ENCODE peak calls at places on chromosomes 4 and X, in six cellular contexts. T is right lobe of liver; A is A549; C is spleen; Q is IMR-90; F is CD8-positive, alpha-beta T cell. V is an unnamed sample. For H3K4me1, the result is how much of the 10 kb centered on the place peaks cover.

GRCh38 chr4:156571146-156571545 is 400.5 kb downstream of the PDGFC start:
- DNase-seq in C (peak), T (no peak), A (no peak), Q (no peak), F (no peak), V (no peak)

GRCh38 chrX:110374544-110374943 is 15.9 kb downstream of the RTL9 start:
- DNase-seq in C (no peak), F (no peak), Q (no peak), T (no peak), A (no peak), V (no peak)

GRCh38 chr4:80184053-80184790 is 13.1 kb upstream of the PRDM8 start:
- DNase-seq in F (peak), C (peak), T (peak), Q (peak), A (peak), V (peak)

GRCh38 chr4:169854090-169854489 is 96.3 kb upstream of the HPF1 start:
- DNase-seq in F (no peak), Q (no peak), T (no peak), A (no peak), C (no peak), V (no peak)

GRCh38 chrX:103360916-103361315 is 4.6 kb downstream of the TCEAL9 start:
- DNase-seq in F (no peak), A (no peak), T (no peak), C (no peak), Q (no peak), V (no peak)

GRCh38 chrX:110310896-110311295 is 7.0 kb downstream of the AMMECR1 start:
- DNase-seq in Q (no peak), T (no peak), A (no peak), C (no peak), F (no peak), V (no peak)

GRCh38 chrX:120774611-120775010 is 101.1 kb downstream of the CT47B1 start:
- DNase-seq in Q (no peak), F (no peak), T (no peak), A (no peak), C (no peak), V (no peak)

GRCh38 chr4:175807596-175807995 is 4.5 kb downstream of the GPM6A start:
- DNase-seq in C (no peak), A (no peak), T (no peak), Q (no peak), F (no peak), V (no peak)

GRCh38 chr4:156773648-156774357 is 197.8 kb downstream of the PDGFC start:
- DNase-seq in F (no peak), C (no peak), T (no peak), Q (peak), A (peak), V (no peak)

GRCh38 chr4:139554726-139555072 is 1.3 kb downstream of the SETD7 start:
- DNase-seq in F (no peak), C (no peak), A (no peak), T (no peak), Q (no peak), V (no peak)

GRCh38 chr4:139553751-139554670 is 2.0 kb downstream of the SETD7 start:
- DNase-seq in A (no peak), F (no peak), Q (no peak), C (no peak), T (no peak), V (no peak)

GRCh38 chr4:139550724-139551429 is 5.1 kb downstream of the SETD7 start:
- DNase-seq in C (no peak), A (no peak), Q (peak), F (no peak), T (no peak), V (no peak)

GRCh38 chr4:139552908-139553307 is 3.1 kb downstream of the SETD7 start:
- DNase-seq in F (no peak), T (no peak), A (no peak), C (no peak), Q (no peak), V (no peak)

DNA sequence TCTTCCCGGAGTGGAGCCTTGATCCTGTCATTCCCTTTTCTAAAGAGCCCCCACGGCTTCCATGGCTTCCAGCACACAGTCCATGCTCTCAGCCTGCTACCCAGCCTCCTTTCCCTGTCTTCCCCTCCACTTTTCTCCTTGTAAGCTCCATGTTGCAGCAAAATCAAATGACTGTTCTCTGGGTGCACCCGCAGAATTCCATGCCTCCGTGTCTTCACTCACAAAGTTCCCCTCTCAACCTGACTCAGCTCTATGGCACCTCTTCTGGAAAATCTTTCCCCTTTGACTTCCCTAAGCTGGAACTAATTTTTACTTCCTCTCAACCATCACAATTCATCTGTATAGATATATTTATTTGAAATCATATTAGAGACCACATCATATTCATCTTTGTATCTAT is 3.5 kb downstream of the SETD7 start:
- DNase-seq in A (no peak), F (no peak), C (no peak), Q (peak), T (no peak), V (no peak)
- H3K4me3 ChIP-seq in A (no peak), F (no peak), C (no peak), Q (no peak), T (no peak), V (no peak)

DNA sequence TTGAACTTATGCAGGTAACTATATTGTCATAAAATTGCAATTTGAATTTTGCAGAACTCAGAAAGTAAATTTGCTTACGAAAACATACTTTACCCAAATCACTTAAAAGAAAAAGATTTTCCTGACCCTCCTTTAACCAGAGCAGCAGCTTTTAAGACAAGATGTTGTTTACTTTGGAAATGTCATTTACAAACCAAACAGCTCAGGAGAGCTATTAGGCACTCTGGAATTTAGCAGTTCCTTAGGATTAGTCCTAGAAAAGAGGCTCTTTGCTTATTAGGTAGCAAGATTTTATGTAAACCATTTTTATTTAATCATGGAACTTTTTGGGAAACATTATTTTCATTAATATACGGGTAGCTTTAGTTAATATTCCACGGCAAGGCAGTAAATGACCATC is 765.7 kb upstream of the POU3F4 start:
- DNase-seq in Q (no peak), A (no peak), T (no peak), F (no peak), C (no peak), V (no peak)
- H3K4me1 ChIP-seq in Q (under half), A (under half), T (under half), F (under half), C (under half), V (under half)

DNA sequence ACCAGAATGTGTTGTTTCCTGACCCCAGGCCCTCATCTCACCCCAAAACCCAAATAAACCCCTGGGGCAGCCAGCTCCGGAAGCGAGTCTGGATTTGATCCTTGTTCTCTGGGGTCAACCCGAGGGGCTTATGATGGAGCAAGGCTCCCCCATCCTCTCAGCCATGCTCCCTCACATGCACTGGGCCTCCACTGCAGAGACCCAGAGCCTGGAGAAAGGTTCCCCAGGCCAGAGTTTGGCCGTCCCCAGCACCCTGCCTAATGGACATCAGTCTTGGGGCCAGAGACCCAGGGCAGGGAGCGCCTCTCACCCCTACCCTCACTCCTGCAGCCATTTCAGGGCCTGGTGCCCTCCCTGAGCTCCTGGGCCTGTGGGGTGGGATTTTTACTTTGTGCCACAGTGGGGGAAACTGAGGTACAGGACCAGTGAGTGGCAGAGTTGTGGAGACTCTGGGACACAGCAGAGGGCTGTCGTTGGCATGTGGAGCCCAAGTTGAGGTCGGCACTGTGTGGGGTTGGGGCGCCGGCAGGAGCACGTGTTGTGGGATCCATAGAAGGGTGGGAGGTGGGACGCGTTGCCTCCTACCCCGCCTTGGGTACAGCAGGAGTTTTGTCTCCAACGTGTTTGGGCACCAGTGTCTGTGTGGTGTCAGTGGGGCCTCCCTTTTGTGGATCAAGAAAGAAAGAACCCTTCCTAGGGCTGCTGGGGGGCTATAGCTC is 3.6 kb downstream of the FGFR3 start:
- DNase-seq in A (no peak), C (no peak), F (no peak), T (no peak), Q (no peak), V (no peak)
- H3K4me3 ChIP-seq in A (no peak), C (no peak), F (no peak), T (peak), Q (no peak), V (no peak)

GRCh38 chr4:22486276-22486675 is 29.6 kb downstream of the ADGRA3 start:
- DNase-seq in A (no peak), F (no peak), T (no peak), Q (no peak), C (no peak), V (no peak)

GRCh38 chr4:22490718-22491330 is 25.0 kb downstream of the ADGRA3 start:
- DNase-seq in F (no peak), T (no peak), Q (no peak), C (no peak), A (no peak), V (no peak)

GRCh38 chr4:22488136-22488535 is 27.7 kb downstream of the ADGRA3 start:
- DNase-seq in A (no peak), C (no peak), Q (no peak), T (no peak), F (no peak), V (no peak)

GRCh38 chr4:22485751-22486150 is 30.1 kb downstream of the ADGRA3 start:
- DNase-seq in T (no peak), C (no peak), F (no peak), A (no peak), Q (peak), V (no peak)

GRCh38 chr4:22487333-22487732 is 28.5 kb downstream of the ADGRA3 start:
- DNase-seq in Q (no peak), C (no peak), A (no peak), F (no peak), T (no peak), V (no peak)
- H3K4me1 ChIP-seq in Q (under half), C (under half), A (under half), F (under half), T (under half), V (under half)

DNA sequence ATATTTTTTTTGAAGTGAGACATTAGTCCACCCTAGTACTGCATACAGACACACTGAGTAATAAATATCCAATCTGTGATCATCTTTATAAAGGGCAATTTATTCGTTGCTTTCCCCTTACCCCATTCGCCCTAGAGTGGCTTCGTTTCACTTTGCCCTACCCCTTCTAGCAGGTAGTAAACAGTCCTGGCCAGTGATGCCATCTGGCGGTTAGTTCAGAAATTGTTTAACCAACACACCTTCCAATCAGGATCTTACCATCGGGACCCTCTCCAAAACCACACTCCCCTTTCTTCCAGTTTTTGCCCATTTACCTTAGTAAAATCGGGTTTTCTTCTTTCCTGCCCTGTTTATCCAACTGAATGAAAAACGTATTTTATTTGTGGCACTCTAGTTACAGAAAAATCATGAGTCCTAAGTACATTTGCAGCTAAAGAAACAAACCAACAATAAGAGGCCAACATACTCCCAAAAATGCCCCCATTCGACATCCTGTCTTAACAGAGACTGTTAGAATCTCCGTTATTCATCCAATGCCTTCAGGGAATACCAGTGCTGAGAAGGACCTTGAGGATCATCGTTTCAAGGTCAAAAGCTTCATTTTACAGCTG is 2.2 kb downstream of the PPA2 start:
- DNase-seq in C (peak), T (peak), F (peak), Q (peak), A (peak), V (peak)
- H3K4me3 ChIP-seq in C (peak), T (no peak), F (no peak), Q (no peak), A (peak), V (no peak)

DNA sequence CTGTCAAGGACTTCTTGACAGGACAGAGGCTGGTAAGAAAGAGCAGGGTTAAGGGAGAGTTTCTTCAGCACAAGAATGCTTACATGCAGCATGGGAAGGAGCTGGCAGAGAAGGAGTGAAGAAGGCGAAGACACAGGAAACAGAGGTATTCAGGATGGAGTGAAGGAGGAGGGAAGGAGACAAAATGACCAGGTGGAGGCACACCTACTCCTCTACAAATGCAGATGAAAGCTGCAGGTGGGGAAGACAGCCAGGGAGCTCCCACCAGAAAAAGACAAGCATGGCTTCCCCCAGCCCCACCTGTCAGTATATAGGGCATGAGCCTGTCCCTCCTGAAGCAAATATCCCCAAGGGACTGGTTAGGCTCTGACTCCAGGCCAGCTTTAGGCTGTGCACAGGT is 29.6 kb upstream of the NKRF start:
- DNase-seq in A (no peak), T (no peak), C (no peak), F (no peak), Q (no peak), V (no peak)
- H3K4me1 ChIP-seq in A (under half), T (under half), C (under half), F (under half), Q (under half), V (under half)

GRCh38 chr4:76836860-76837564 is 60.9 kb downstream of the SOWAHB start:
- DNase-seq in A (no peak), T (no peak), C (no peak), F (no peak), Q (no peak), V (no peak)

GRCh38 chr4:76830612-76831474 is 67.1 kb downstream of the SOWAHB start:
- DNase-seq in A (peak), Q (peak), F (no peak), C (no peak), T (peak), V (peak)

GRCh38 chr4:76831475-76832390 is 66.2 kb downstream of the SOWAHB start:
- DNase-seq in F (no peak), T (no peak), C (no peak), Q (peak), A (no peak), V (no peak)
- H3K4me3 ChIP-seq in F (no peak), T (peak), C (no peak), Q (no peak), A (peak), V (peak)